ENCODE peak calls at places on chromosomes 3 and 15, in six cellular contexts. H is esophagus muscularis mucosa, L is K562, V is HCT116, J is HL-60, K is breast epithelium. C is an unnamed sample.

GRCh38 chr3:42067324-42067723 is 23.8 kb upstream of the TRAK1 start:
- DNase-seq in K (no peak), V (no peak), L (no peak), H (no peak), J (no peak), C (no peak)

GRCh38 chr15:98983333-98983732 is 24.3 kb downstream of the PGPEP1L start:
- DNase-seq in H (peak; percentile 91), J (peak; percentile 25), V (no peak), L (peak; percentile 71), K (no peak), C (no peak)

GRCh38 chr3:42667096-42667522 is 13.6 kb downstream of the ZBTB47 start:
- DNase-seq in K (no peak), V (no peak), J (no peak), H (no peak), L (no peak), C (no peak)

GRCh38 chr15:87477759-87478687 is 778.5 kb downstream of the NTRK3 start:
- DNase-seq in L (peak; percentile 14), H (no peak), J (no peak), V (no peak), K (no peak), C (no peak)

GRCh38 chr15:65868546-65869126 is 655 bp upstream of the RAB11A start:
- DNase-seq in L (no peak), J (peak; percentile 2), V (no peak), K (no peak), H (no peak), C (no peak)

GRCh38 chr3:55405436-55405835 is 81.7 kb downstream of the WNT5A start:
- DNase-seq in V (no peak), H (no peak), K (no peak), J (no peak), L (peak; percentile 24), C (no peak)

GRCh38 chr15:99211926-99212325 is 37.5 kb downstream of the TTC23 start:
- DNase-seq in K (no peak), V (no peak), L (no peak), H (no peak), J (no peak), C (no peak)

GRCh38 chr15:62067448-62068044 is 769 bp downstream of the C2CD4A start:
- DNase-seq in K (no peak), J (no peak), V (no peak), L (no peak), H (no peak), C (no peak)

GRCh38 chr15:37034392-37034791 is 66.0 kb downstream of the MEIS2 start:
- DNase-seq in V (no peak), J (no peak), K (no peak), L (no peak), H (no peak), C (no peak)

GRCh38 chr3:128813003-128813564 is 66.3 kb upstream of the ACAD9 start:
- DNase-seq in K (no peak), J (peak; percentile 31), H (no peak), L (no peak), V (no peak), C (no peak)

GRCh38 chr3:13487403-13487802 is 7.3 kb downstream of the HDAC11 start:
- DNase-seq in K (no peak), H (no peak), J (no peak), L (no peak), V (no peak), C (no peak)

GRCh38 chr3:189908646-189909045 is 212.1 kb downstream of the P3H2 start:
- DNase-seq in H (no peak), V (no peak), L (no peak), J (no peak), K (no peak), C (no peak)
- TF ChIP-seq POLR2AphosphoS5 in H (no peak), V (no peak), L (no peak), J (no peak), K (no peak), C (no peak)

GRCh38 chr3:124860599-124860998 is 26.6 kb downstream of the ITGB5 start:
- DNase-seq in J (no peak), K (peak; percentile 62), H (no peak), L (no peak), V (peak; percentile 80), C (no peak)
- TF ChIP-seq POLR2AphosphoS5 in J (no peak), K (peak; percentile 73), H (peak; percentile 86), L (no peak), V (peak; percentile 47), C (no peak)

GRCh38 chr3:58170376-58170775 is 40.4 kb downstream of the DNASE1L3 start:
- DNase-seq in K (no peak), V (no peak), L (no peak), H (no peak), J (no peak), C (no peak)
- TF ChIP-seq POLR2AphosphoS5 in K (no peak), V (no peak), L (no peak), H (no peak), J (no peak), C (no peak)

GRCh38 chr15:71374607-71375352 is 259.5 kb downstream of the THSD4 start:
- DNase-seq in L (no peak), V (no peak), H (no peak), J (no peak), K (no peak), C (no peak)
- TF ChIP-seq POLR2AphosphoS5 in L (no peak), V (no peak), H (peak; percentile 17), J (no peak), K (no peak), C (no peak)

GRCh38 chr15:71588746-71589145 is 221.6 kb upstream of the NR2E3 start:
- DNase-seq in H (peak; percentile 72), K (no peak), J (no peak), V (no peak), L (no peak), C (no peak)
- TF ChIP-seq POLR2AphosphoS5 in H (no peak), K (no peak), J (no peak), V (no peak), L (no peak), C (no peak)

DNA sequence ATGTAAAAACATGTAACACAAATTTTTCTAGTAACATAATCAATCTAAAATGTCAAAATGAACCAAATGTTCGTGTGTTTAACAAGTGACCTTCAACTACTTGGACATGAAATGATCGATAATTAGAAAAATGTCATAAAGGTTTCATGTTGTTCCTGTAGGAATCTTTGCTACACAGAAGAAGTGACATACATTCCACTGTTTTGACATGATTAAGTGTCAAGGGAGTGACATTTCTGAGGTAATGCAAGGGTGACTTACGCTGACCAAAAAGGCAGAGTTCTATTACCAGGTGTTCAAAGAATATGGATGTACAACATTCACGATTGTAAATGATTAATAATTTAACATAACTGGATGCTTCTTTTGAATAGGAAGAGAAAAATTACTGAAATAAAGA is 131.1 kb upstream of the ROBO1 start:
- DNase-seq in J (no peak), L (no peak), K (no peak), V (no peak), H (no peak), C (no peak)
- TF ChIP-seq POLR2AphosphoS5 in J (no peak), L (no peak), K (no peak), V (no peak), H (no peak), C (no peak)

GRCh38 chr15:97036301-97036700 is 705.8 kb downstream of the NR2F2 start:
- DNase-seq in H (no peak), J (no peak), K (no peak), V (no peak), L (no peak), C (no peak)
- TF ChIP-seq POLR2AphosphoS5 in H (no peak), J (no peak), K (no peak), V (no peak), L (no peak), C (no peak)

GRCh38 chr3:64533565-64534317 is 154.1 kb downstream of the ADAMTS9 start:
- DNase-seq in V (peak; percentile 80), H (peak; percentile 95), L (peak; percentile 78), K (peak; percentile 81), J (peak; percentile 67), C (peak; percentile 35)
- TF ChIP-seq POLR2AphosphoS5 in V (no peak), H (peak; percentile 83), L (no peak), K (peak; percentile 62), J (no peak), C (no peak)

GRCh38 chr3:21054064-21054463 is 696.9 kb downstream of the ZNF385D start:
- DNase-seq in L (no peak), J (no peak), K (no peak), H (no peak), V (no peak), C (no peak)

GRCh38 chr3:21049368-21050062 is 701.5 kb downstream of the ZNF385D start:
- DNase-seq in J (no peak), L (no peak), H (no peak), K (no peak), V (no peak), C (no peak)

GRCh38 chr3:21056293-21056692 is 694.7 kb downstream of the ZNF385D start:
- DNase-seq in H (no peak), J (no peak), K (no peak), L (no peak), V (no peak), C (no peak)

GRCh38 chr3:21059409-21059808 is 691.6 kb downstream of the ZNF385D start:
- DNase-seq in L (no peak), H (no peak), J (no peak), K (no peak), V (no peak), C (no peak)

DNA sequence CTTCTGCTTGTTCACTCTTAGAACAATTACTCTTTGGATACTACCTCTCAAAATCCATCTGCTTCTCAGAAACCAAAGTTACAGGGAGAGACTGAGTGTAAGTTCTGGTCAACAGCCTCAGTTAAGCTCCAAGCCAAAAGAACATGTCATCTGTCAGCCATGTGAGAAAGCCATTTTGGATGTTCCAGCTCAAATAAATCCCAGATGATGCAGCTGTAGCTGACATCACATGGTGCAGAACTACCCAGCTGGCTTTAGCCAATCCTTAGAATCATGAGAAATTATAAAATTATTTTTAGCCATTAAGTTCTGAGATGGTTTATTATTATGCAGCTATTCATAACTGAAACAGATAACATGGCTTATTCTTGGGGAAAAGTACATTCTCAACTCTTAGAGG is 696.0 kb downstream of the ZNF385D start:
- DNase-seq in K (no peak), V (no peak), H (no peak), J (no peak), L (no peak), C (no peak)
- TF ChIP-seq POLR2AphosphoS5 in K (no peak), V (no peak), H (no peak), J (no peak), L (no peak), C (no peak)